ENCODE peak calls at places on chromosomes 7 and 10, in four cellular contexts. I is GM12865; U is CD8-positive, alpha-beta memory T cell; Q is astrocyte of the spinal cord. T is an unnamed sample.

GRCh38 chr7:157834501-157835143 is 497.8 kb downstream of the DNAJB6 start:
- DNase-seq in I (no peak), U (no peak), Q (no peak), T (no peak)

GRCh38 chr10:119658274-119658673 is 7.1 kb downstream of the BAG3 start:
- DNase-seq in I (no peak), U (no peak), Q (peak), T (peak)

GRCh38 chr10:79313320-79313719 is 33.9 kb upstream of the PPIF start:
- DNase-seq in I (no peak), U (no peak), Q (no peak), T (no peak)

GRCh38 chr10:91590904-91591791 is 41.7 kb downstream of the PPP1R3C start:
- DNase-seq in I (no peak), U (no peak), Q (peak), T (no peak)

GRCh38 chr7:45703373-45703821 is 129.2 kb downstream of the ADCY1 start:
- DNase-seq in I (no peak), U (no peak), Q (no peak), T (no peak)

GRCh38 chr10:12690525-12691139 is 310.9 kb downstream of the CCDC3 start:
- DNase-seq in I (peak), U (no peak), Q (peak), T (no peak)

GRCh38 chr7:3371601-3372000 is 70.5 kb downstream of the SDK1 start:
- DNase-seq in I (no peak), U (no peak), Q (peak), T (no peak)

GRCh38 chr7:45417735-45418134 is 156.4 kb upstream of the ADCY1 start:
- DNase-seq in I (no peak), U (no peak), Q (no peak), T (no peak)

GRCh38 chr10:11036424-11037011 is 18.8 kb downstream of the CELF2 start:
- DNase-seq in I (no peak), U (no peak), Q (peak), T (peak)

GRCh38 chr7:151940048-151940845 is 16.0 kb upstream of the GALNTL5 start:
- DNase-seq in I (no peak), U (no peak), Q (peak), T (no peak)

GRCh38 chr7:150992833-150993302 is 2.1 kb downstream of the NOS3 start:
- DNase-seq in I (peak), U (no peak), Q (no peak), T (peak)

GRCh38 chr10:110138197-110138812 is 69.1 kb upstream of the MXI1 start:
- DNase-seq in I (peak), U (no peak), Q (peak), T (no peak)

GRCh38 chr10:36725581-36726520 is 399.5 kb upstream of the ANKRD30A start:
- DNase-seq in I (no peak), U (no peak), Q (peak), T (peak)

GRCh38 chr10:46001187-46001756 is 29.0 kb downstream of the TIMM23 start:
- DNase-seq in I (no peak), U (no peak), Q (no peak), T (no peak)

GRCh38 chr7:158129037-158130022 is 458.3 kb downstream of the PTPRN2 start:
- DNase-seq in I (no peak), U (no peak), Q (no peak), T (no peak)

GRCh38 chr10:2978111-2978510 is 89.2 kb upstream of the PFKP start:
- DNase-seq in I (peak), U (no peak), Q (peak), T (no peak)

GRCh38 chr10:63977329-63977923 is 456.2 kb downstream of the REEP3 start:
- DNase-seq in I (peak), U (no peak), Q (peak), T (peak)

GRCh38 chr7:72785166-72785955 is 42.6 kb downstream of the TYW1B start:
- DNase-seq in I (no peak), U (no peak), Q (peak), T (peak)

GRCh38 chr7:156781972-156782371 is 111.0 kb downstream of the LMBR1 start:
- DNase-seq in I (no peak), U (no peak), Q (no peak), T (no peak)

GRCh38 chr7:134755422-134756022 is 23.9 kb upstream of the CALD1 start:
- DNase-seq in I (peak), U (no peak), Q (peak), T (peak)

GRCh38 chr7:51256244-51256781 is 60.3 kb downstream of the COBL start:
- DNase-seq in I (no peak), U (no peak), Q (no peak), T (no peak)

DNA sequence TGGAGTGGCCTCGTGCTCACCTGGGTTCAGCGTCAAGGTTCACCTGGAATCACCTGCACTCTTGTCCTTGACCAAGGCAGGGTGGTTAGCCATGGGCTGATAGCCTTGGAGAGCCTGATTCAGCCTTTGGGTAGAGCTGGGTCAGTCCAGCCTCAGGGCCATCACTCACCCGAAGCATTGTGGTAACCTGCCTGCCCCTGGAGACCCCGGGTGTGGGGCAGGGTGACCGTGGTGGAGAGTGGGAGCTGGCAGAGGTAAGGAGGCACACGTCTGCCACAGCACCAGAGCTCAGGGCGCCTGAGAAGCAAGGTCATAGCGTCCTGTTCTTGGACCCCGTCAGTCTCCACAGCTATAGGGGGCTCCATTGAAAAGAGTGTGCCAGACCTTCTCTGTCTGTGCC is 27.7 kb upstream of the WDFY4 start:
- DNase-seq in I (no peak), U (no peak), Q (no peak), T (peak)
- H3K4me3 ChIP-seq in I (peak), U (no peak), Q (no peak), T (no peak)

DNA sequence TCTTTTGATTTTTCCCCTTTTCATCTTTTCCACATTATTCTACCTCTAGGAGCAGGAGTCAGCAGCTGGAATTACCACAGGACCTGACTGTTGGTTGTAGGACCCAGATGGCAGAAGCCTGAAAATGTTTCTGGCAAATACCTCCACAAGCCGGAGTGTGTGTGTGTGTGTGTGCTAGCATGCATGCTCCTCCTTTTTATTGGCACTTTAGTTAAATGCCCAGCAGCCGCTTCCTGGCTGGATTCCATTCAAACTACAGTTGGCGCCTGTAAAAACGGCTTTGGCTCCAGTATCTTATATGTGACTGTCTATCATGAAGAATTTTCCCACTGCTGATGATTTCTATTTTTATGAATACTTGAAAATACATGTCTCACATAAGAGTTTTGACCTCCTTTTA is 319.7 kb upstream of the SP4 start:
- DNase-seq in I (no peak), U (no peak), Q (no peak), T (peak)
- H3K4me3 ChIP-seq in I (no peak), U (no peak), Q (no peak), T (no peak)

DNA sequence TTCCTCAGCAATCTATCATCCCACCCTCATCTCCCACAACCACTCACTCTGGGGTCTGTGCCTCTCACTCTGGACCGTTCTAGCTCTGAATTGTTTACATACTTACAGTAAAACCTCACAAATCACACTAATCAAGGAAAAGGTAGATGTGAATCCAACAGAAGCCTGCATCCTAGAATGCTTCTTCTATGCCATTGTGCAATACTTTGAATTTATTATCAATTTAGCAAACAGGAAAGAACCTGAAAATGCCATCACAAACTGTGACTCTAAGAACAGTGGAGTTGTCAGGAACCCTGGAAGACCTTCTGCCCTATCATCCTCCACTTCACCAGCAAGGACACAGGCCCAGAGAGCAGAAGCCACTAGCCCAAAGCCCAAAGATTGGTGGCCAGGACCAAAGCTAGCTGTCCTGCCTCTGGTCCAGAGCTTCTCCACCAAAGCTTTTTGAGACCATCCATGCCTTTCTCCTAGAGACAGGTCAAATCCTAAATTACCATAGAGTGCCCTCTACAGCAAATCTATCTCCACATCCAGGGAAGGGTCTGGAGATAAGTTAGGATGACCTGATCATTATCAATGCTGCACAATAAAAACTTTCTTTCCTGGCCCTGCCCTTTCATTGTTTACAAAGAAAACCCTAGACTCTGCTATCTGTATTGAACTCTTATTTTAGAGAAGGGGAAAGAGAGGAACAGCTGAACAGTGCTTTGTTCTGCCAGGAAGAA is 2.4 kb downstream of the SORBS1 start:
- DNase-seq in I (no peak), U (no peak), Q (no peak), T (no peak)
- H3K4me3 ChIP-seq in I (no peak), U (no peak), Q (no peak), T (no peak)

GRCh38 chr10:97500297-97500575 is 1.5 kb downstream of the UBTD1 start:
- DNase-seq in I (no peak), U (no peak), Q (no peak), T (no peak)
- H3K4me3 ChIP-seq in I (no peak), U (no peak), Q (peak), T (no peak)

DNA sequence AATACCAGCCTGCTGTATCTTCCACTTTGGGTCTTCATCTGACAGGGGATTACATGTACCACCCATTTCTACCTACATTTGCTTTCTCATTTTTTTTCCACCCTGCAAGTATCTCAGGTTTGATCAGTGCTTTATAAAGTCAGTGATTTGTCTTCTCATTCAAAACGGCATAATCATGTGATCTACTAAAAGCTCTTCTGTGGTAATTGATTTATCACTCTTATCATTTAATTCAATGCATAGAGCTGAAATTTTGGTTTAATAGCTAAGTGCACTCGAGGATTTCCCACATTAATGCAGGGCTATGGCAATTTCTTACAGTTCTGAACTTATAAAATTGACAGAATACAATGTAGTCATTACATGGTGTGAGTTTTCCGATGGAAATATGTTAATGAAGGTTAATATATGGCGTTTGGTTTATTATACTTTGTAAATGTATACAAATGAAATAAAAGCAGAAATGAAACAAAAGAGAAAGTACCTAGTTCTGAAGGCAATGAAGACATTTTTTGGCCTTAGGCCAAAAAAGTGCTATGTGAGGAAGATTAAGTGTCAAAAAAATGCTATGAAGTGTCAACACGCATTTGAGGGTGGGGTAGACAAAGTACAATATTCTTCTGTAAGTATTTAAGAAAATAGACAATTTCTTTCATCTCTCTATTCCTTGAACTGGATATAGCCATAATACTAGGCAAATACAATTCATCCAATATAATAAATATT is 457.3 kb downstream of the ETV1 start:
- DNase-seq in I (no peak), U (no peak), Q (no peak), T (no peak)
- H3K4me3 ChIP-seq in I (no peak), U (no peak), Q (no peak), T (no peak)

DNA sequence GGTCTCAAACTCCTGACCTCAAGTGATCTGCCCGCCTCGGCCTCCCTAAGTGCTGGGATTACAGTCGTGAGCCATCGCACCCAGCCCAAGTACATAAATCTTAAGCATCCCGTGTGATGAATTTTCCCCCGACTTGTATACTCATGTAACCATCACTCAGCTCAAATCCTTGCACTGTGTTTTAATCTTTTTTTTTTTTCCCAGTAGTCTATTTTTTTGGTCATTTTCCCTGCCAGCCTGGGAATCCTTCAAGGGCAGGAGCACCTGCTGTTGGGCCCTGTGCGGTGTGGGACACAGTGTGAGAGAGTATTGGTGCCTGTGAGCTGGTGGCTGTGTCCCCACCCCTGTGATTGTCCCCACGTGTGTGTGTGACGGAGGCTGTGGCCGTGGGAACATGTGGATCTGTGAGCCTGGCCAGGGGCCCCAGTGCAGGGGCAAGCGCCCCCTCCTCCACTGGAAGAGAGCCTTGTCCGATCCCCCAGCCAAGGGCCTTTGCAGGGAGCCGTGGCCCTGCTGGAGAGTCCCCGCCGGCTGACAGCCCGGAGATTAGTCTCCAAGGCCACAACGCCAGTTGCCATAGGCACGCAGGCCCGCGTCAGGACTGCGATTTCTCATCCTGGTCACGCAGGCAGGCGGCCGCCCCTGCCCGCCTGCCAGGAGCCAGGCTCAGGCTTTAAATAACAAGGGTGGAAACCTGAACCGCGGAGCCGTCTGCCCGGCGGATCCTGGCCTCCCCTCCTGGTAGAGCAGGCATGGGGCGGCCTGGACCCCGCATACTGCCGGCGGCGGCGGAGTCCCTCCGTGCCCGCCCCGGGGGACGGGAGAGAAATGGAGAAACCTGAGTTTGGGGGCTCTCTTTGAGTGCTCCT is 26.5 kb downstream of the GTF2IRD1 start:
- DNase-seq in I (no peak), U (no peak), Q (peak), T (peak)
- H3K4me3 ChIP-seq in I (no peak), U (no peak), Q (peak), T (no peak)

GRCh38 chr7:148819697-148820332 is 64.3 kb downstream of the EZH2 start:
- DNase-seq in I (no peak), U (no peak), Q (peak), T (no peak)
- H3K4me3 ChIP-seq in I (no peak), U (no peak), Q (no peak), T (no peak)

GRCh38 chr10:87518937-87519336 is 14.2 kb downstream of the MINPP1 start:
- DNase-seq in I (no peak), U (no peak), Q (no peak), T (no peak)

GRCh38 chr10:87523731-87524130 is 19.0 kb downstream of the MINPP1 start:
- DNase-seq in I (no peak), U (no peak), Q (no peak), T (no peak)

GRCh38 chr10:87524296-87524695 is 19.6 kb downstream of the MINPP1 start:
- DNase-seq in I (no peak), U (no peak), Q (no peak), T (no peak)

DNA sequence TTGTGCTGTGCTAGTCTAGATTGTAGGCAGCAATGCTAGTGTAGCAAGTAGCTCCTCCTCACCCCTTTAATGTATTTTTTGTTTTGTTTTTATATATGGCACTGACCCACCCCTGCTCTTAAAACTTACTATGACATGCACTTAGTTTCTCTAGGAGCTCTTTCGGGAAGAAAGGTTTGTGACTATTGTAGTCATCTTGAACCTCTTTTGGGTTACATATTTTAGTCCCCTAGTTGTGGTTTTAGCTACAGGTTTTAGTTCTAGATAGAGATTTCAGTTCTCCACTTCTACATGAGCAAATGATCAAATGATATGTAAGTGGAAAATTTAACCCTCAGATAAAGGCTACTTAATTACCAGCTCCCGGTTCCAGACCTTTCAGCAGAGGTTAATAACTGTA is 14.9 kb downstream of the MINPP1 start:
- DNase-seq in I (peak), U (no peak), Q (no peak), T (no peak)
- H3K4me3 ChIP-seq in I (no peak), U (no peak), Q (no peak), T (no peak)

GRCh38 chr7:80135306-80136104 is 874 bp downstream of the GNAI1 start:
- DNase-seq in I (no peak), U (no peak), Q (peak), T (peak)
- H3K4me3 ChIP-seq in I (peak), U (no peak), Q (peak), T (peak)